ENCODE peak calls at places on chromosomes 7 and 10, in five cellular contexts. M is brain microvascular endothelial cell, X is Peyer's patch, A is upper lobe of right lung, R is spleen. S is an unnamed sample.

GRCh38 chr7:157434701-157435100 is 97.9 kb downstream of the DNAJB6 start:
- DNase-seq in M (no peak), A (peak), X (no peak), R (no peak), S (no peak)

GRCh38 chr10:125016611-125017202 is 74.8 kb downstream of the ZRANB1 start:
- DNase-seq in X (no peak), A (no peak), R (no peak), M (no peak), S (no peak)

GRCh38 chr10:114550756-114551290 is 107.3 kb downstream of the ABLIM1 start:
- DNase-seq in R (no peak), X (no peak), A (no peak), M (no peak), S (peak)

GRCh38 chr10:26448706-26449435 is 10.7 kb downstream of the APBB1IP start:
- DNase-seq in R (no peak), A (no peak), M (no peak), X (peak), S (no peak)

GRCh38 chr10:55283041-55283440 is 482.0 kb upstream of the PCDH15 start:
- DNase-seq in M (peak), X (no peak), R (no peak), A (no peak), S (no peak)

GRCh38 chr10:17290226-17290625 is 62.2 kb downstream of the VIM start:
- DNase-seq in M (no peak), X (no peak), R (no peak), A (no peak), S (peak)

GRCh38 chr7:101814081-101814995 is 3.1 kb upstream of the CUX1 start:
- DNase-seq in M (no peak), R (peak), A (peak), X (peak), S (peak)

GRCh38 chr7:27897001-27897400 is 157.0 kb downstream of the TAX1BP1 start:
- DNase-seq in M (no peak), R (no peak), X (no peak), A (no peak), S (no peak)

GRCh38 chr10:79084012-79084971 is 15.5 kb downstream of the ZMIZ1 start:
- DNase-seq in X (peak), M (peak), A (peak), R (peak), S (peak)

GRCh38 chr10:60376953-60377352 is 12.7 kb downstream of the ANK3 start:
- DNase-seq in M (no peak), A (no peak), R (no peak), X (no peak), S (no peak)
- TF ChIP-seq CTCF in M (no peak), A (no peak), R (no peak), X (no peak), S (no peak)

DNA sequence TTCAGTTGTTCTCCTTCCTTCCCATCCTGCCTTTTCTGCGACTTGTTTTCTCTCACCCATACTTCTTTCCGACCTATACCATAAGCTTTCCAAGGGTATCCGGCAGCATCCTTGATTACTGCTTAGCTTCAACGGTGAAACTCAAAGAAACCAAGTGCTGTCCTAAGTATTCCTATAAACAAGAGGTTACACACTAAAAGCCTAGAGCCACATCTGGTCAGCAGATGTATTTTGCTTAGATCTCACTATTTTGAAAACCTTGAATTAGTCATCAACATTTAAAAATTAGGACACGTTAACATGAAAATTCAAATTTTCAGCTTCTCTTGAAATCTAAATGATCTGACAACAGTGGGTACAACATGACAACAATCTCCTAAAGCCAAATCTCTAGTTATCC is 20.0 kb downstream of the ARHGAP21 start:
- DNase-seq in R (no peak), X (no peak), M (no peak), A (no peak), S (peak)
- H3K4me3 ChIP-seq in R (no peak), X (no peak), M (no peak), A (no peak), S (no peak)

DNA sequence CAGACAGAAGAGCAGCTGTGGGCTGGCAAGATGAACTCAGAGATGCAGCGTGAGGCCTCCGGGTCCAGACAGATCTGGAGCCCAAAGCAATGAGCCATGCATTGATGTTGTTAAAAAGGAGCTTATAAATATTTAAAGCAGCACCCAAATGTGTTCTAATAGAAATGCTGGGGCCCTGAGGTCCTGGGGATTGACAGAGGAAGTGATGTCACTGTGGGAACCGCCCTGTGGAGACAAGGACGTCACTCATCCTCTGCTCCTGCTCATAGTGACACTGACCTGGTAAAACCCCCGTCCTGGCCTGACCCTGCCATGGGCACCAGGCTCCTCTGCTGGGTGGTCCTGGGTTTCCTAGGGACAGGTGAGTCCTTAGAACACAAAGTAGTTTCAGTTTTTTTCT is 197.0 kb upstream of the PRSS58 start:
- DNase-seq in R (no peak), A (no peak), M (no peak), X (no peak), S (no peak)
- TF ChIP-seq CTCF in R (no peak), A (no peak), M (no peak), X (no peak), S (no peak)

DNA sequence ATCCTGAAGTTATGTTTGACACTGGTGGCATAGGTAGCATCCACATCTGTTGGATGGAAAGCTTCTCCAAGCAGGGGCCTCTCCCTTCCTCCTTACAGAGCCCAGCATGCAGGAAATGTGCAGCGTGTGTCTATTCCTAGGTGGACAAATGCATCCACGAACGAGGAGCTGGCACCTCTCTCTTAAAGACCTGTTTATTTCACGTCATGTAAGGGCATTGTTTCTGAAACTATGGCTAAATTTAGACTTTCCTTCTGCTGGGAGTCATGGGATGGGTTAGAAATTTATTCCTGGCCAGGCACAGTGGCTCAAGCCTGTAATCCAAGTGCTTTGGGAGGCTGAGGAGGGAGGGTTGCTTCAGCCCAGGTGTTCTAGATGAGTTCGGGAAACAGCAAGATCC is 208.4 kb upstream of the SVIL start:
- DNase-seq in R (no peak), A (no peak), X (no peak), M (no peak), S (no peak)
- H3K4me3 ChIP-seq in R (no peak), A (no peak), X (peak), M (no peak), S (no peak)